ENCODE peak calls at places on chromosomes 3 and 15, in four cellular contexts. I is WTC11, D is SK-N-SH, Z is H1. M is an unnamed sample.

GRCh38 chr3:36868614-36869436 is 76.0 kb downstream of the TRANK1 start:
- DNase-seq in I (peak), D (peak), Z (peak), M (peak)

GRCh38 chr3:182618085-182618732 is 175.1 kb upstream of the ATP11B start:
- DNase-seq in I (no peak), D (no peak), Z (no peak), M (peak)

GRCh38 chr3:142888099-142888483 is 792 bp downstream of the PCOLCE2 start:
- DNase-seq in I (no peak), D (peak), Z (no peak), M (peak)

GRCh38 chr3:129316121-129317013 is 37.7 kb downstream of the HMCES start:
- DNase-seq in I (peak), D (peak), Z (peak), M (peak)

GRCh38 chr15:39770748-39771689 is 11.6 kb downstream of the FSIP1 start:
- DNase-seq in I (no peak), D (no peak), Z (no peak), M (no peak)

GRCh38 chr15:44394062-44394461 is 33.4 kb upstream of the CTDSPL2 start:
- DNase-seq in I (no peak), D (no peak), Z (no peak), M (no peak)

GRCh38 chr3:142259359-142259758 is 34.0 kb upstream of the GK5 start:
- DNase-seq in I (no peak), D (no peak), Z (no peak), M (no peak)

GRCh38 chr15:71201471-71201870 is 86.2 kb downstream of the THSD4 start:
- DNase-seq in I (no peak), D (no peak), Z (no peak), M (no peak)

GRCh38 chr15:70035719-70036077 is 62.0 kb downstream of the TLE3 start:
- DNase-seq in I (no peak), D (no peak), Z (no peak), M (no peak)

GRCh38 chr3:194749631-194750271 is 64.1 kb downstream of the FAM43A start:
- DNase-seq in I (no peak), D (peak), Z (no peak), M (no peak)

GRCh38 chr3:194069421-194070219 is 66.3 kb upstream of the HES1 start:
- DNase-seq in I (no peak), D (no peak), Z (no peak), M (peak)

GRCh38 chr3:36796896-36797295 is 32.5 kb upstream of the DCLK3 start:
- DNase-seq in I (no peak), D (no peak), Z (no peak), M (no peak)

GRCh38 chr3:184096811-184097378 is at the start of gene HTR3E:
- DNase-seq in I (no peak), D (no peak), Z (no peak), M (no peak)

DNA sequence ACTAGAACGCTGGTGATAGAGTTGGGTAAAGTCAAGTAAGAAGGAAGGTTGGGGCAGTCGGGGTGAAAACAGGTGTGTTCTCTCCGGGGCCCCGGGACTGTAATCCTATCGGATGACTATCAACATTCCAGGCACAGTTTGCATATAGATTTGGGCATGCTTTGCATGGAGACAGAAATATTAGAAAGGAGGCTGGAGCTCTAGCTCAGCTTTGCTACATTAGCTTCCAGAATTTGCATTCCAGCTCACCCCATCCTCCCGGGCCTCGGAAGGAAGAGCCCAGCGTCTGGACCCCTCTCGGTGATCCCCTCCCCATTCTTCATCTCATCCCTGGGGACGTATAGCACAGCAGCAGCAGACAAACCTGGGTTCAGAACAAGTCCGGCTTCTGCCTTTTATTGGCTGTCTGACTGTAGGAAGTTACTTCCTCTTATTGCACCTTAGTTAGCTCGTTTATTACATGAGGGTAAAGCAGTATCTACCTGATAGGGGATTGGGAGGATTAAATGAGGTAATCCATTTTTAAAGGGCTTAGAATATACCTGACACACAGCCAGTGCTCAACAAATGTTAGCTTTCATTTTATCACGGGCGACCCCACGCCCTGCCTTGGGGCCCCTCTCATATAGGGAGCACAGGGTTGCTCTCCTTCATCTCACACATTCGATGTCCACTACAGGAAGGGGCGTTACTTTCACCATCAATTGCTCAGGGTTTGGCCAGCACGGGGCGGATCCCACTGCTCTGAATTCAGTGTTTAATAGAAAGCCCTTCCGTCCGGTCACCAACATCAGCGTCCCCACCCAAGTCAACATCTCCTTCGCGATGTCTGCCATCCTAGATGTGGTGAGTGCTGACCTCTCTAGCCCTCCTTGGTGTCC is 3.2 kb downstream of the HTR3E start:
- DNase-seq in I (no peak), D (no peak), Z (no peak), M (no peak)
- TF ChIP-seq TEAD4 in I (no peak), D (no peak), Z (no peak), M (no peak)

GRCh38 chr3:195908439-195909293 is at the start of gene TNK2:
- DNase-seq in I (peak), D (peak), Z (peak), M (peak)
- TF ChIP-seq TEAD4 in I (no peak), D (no peak), Z (no peak), M (no peak)

DNA sequence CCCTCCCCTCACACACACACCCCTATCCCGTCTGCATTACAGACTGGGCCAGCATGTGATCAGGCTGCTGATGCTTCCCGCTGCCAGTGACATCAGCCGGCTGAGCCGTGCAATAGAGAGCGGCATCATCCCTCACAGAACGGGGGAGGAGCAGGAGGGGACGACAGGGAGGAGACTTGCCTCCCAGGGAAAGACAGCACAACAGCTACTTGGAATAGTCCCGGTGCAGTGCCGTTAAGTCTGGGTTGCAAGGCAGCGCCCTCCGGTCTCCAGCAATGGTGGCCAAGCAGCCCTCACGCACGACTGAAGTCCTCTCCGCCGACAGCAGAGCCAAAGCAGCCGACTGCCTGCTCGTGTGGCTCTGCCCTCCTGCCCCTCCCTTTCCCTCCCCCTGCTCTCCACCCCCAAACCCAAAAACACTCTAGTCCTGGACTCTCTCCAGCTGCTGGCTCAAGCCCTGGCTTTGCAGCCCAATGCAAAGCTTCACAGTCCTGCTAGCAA is 31.5 kb upstream of the RPS17 start:
- DNase-seq in I (peak), D (peak), Z (peak), M (peak)
- TF ChIP-seq TEAD4 in I (no peak), D (no peak), Z (no peak), M (no peak)

GRCh38 chr3:55564709-55565108 is 77.6 kb upstream of the WNT5A start:
- DNase-seq in I (no peak), D (no peak), Z (no peak), M (no peak)
- TF ChIP-seq TEAD4 in I (no peak), D (no peak), Z (no peak), M (no peak)

GRCh38 chr15:77944002-77944867 is 133.3 kb downstream of the TBC1D2B start:
- DNase-seq in I (peak), D (peak), Z (peak), M (peak)
- TF ChIP-seq TEAD4 in I (no peak), D (no peak), Z (no peak), M (no peak)

GRCh38 chr3:103158183-103158582 is 723.4 kb downstream of the ZPLD1 start:
- DNase-seq in I (no peak), D (no peak), Z (no peak), M (no peak)
- TF ChIP-seq TEAD4 in I (no peak), D (no peak), Z (no peak), M (no peak)

GRCh38 chr3:12188328-12188648 is 29.6 kb upstream of the TIMP4 start:
- DNase-seq in I (no peak), D (no peak), Z (no peak), M (no peak)

GRCh38 chr3:12186046-12186445 is 27.3 kb upstream of the TIMP4 start:
- DNase-seq in I (no peak), D (no peak), Z (no peak), M (no peak)

GRCh38 chr3:12186515-12187286 is 28.0 kb upstream of the TIMP4 start:
- DNase-seq in I (no peak), D (no peak), Z (no peak), M (no peak)

GRCh38 chr3:12188681-12189287 is 30.1 kb upstream of the TIMP4 start:
- DNase-seq in I (no peak), D (no peak), Z (no peak), M (no peak)

GRCh38 chr3:12187448-12188327 is 29.0 kb upstream of the TIMP4 start:
- DNase-seq in I (no peak), D (no peak), Z (no peak), M (no peak)
- TF ChIP-seq TEAD4 in I (no peak), D (no peak), Z (no peak), M (no peak)

GRCh38 chr3:50457988-50458387 is 45.4 kb downstream of the CACNA2D2 start:
- DNase-seq in I (no peak), D (no peak), Z (no peak), M (no peak)
- TF ChIP-seq TEAD4 in I (no peak), D (no peak), Z (no peak), M (no peak)

GRCh38 chr3:45955017-45955647 is 11.9 kb downstream of the CXCR6 start:
- DNase-seq in I (no peak), D (peak), Z (no peak), M (no peak)

GRCh38 chr3:45959201-45959600 is 15.9 kb downstream of the CXCR6 start:
- DNase-seq in I (no peak), D (no peak), Z (no peak), M (no peak)

GRCh38 chr3:45958333-45958791 is 15.1 kb downstream of the CXCR6 start:
- DNase-seq in I (no peak), D (no peak), Z (no peak), M (no peak)

GRCh38 chr3:45955706-45956105 is 12.4 kb downstream of the CXCR6 start:
- DNase-seq in I (no peak), D (no peak), Z (no peak), M (no peak)

DNA sequence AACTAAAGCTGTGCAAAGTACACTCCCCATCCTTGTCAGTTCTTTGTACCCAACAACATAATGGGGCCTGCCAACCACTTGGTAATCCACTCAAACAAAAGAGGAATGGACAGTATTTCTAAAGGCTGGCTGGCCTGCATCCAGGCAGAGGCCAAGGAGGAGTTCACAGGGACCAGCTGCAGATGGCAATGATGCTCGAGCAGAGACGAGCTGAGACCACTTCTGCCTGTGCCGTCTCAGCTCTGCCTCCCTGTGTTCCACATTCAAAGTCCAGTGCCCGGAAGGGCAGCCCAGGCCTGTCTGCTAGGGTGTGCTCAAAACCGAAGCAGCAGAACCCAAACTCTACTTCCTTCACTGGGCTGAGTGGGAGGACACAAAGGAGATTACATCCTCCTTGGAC is 14.3 kb downstream of the CXCR6 start:
- DNase-seq in I (no peak), D (no peak), Z (no peak), M (no peak)
- TF ChIP-seq TEAD4 in I (no peak), D (no peak), Z (no peak), M (no peak)

GRCh38 chr3:52620580-52620979 is 65.1 kb downstream of the PBRM1 start:
- DNase-seq in I (no peak), D (no peak), Z (no peak), M (no peak)

GRCh38 chr3:52615178-52615577 is 70.5 kb downstream of the PBRM1 start:
- DNase-seq in I (no peak), D (no peak), Z (no peak), M (no peak)

GRCh38 chr3:52609316-52609815 is 73.0 kb downstream of the UQCC5 start:
- DNase-seq in I (no peak), D (no peak), Z (no peak), M (peak)

DNA sequence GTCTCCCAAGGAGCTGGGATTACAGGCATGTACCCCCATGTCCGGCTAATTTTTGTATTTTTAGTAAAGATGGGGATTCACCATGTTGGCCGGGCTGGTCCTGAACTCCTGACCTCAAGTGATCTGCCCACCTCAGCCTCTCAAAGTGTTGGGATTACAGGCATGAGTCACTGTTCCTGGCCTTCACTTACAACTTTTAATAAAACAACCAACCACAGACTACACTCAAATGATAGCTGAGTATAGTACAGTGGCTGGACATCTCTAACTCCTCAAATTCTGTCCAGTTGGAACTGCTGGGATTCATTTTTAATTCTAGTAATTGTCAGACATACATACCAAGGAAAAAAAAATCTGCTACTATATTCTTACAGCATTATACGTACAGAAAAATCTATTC is 71.0 kb downstream of the PBRM1 start:
- DNase-seq in I (no peak), D (no peak), Z (no peak), M (no peak)
- TF ChIP-seq TEAD4 in I (no peak), D (no peak), Z (no peak), M (no peak)

M was measured in K562.